ENCODE peak calls at places on chromosomes 12 and 14, in nine cellular contexts. G is fibroblast of lung, C is lower lobe of right lung, D is OCI-LY7, T is aorta, Y is GM23248, Q is adrenal gland, L is A549, W is astrocyte. H is an unnamed sample. For H3K4me1, the result is how much of the 10 kb centered on the place peaks cover.

GRCh38 chr12:129997239-129997638 is 93.4 kb upstream of the TMEM132D start:
- DNase-seq in G (no peak), C (no peak), D (no peak), T (no peak), Y (no peak), Q (no peak), L (no peak), W (no peak), H (no peak)

GRCh38 chr14:55125403-55125802 is 3.6 kb upstream of the LGALS3 start:
- DNase-seq in G (no peak), C (peak), D (no peak), T (no peak), Y (no peak), Q (peak), L (no peak), W (no peak), H (peak)

GRCh38 chr12:91460457-91460856 is 277.8 kb upstream of the DCN start:
- DNase-seq in G (no peak), C (no peak), D (no peak), T (no peak), Y (no peak), Q (no peak), L (no peak), W (no peak), H (no peak)

GRCh38 chr12:108752387-108752786 is 21.1 kb upstream of the CORO1C start:
- DNase-seq in G (no peak), C (no peak), D (no peak), T (no peak), Y (no peak), Q (no peak), L (no peak), W (no peak), H (peak)

GRCh38 chr12:116687888-116688287 is 50.0 kb downstream of the SPRING1 start:
- DNase-seq in G (peak), C (peak), D (peak), T (peak), Y (peak), Q (peak), L (peak), W (no peak), H (peak)

GRCh38 chr12:24960222-24960855 is 11.4 kb upstream of the BCAT1 start:
- DNase-seq in G (peak), C (no peak), D (peak), T (no peak), Y (peak), Q (peak), L (peak), W (peak), H (no peak)

GRCh38 chr14:105855246-105855892 is 329.0 kb downstream of the TMEM121 start:
- DNase-seq in G (no peak), C (peak), D (peak), T (peak), Y (no peak), Q (no peak), L (no peak), W (no peak), H (peak)

GRCh38 chr12:89856431-89856830 is 147.8 kb upstream of the ATP2B1 start:
- DNase-seq in G (peak), C (no peak), D (peak), T (no peak), Y (peak), Q (no peak), L (no peak), W (peak), H (no peak)

GRCh38 chr12:40164034-40164433 is 58.2 kb upstream of the SLC2A13 start:
- DNase-seq in G (no peak), C (no peak), D (peak), T (no peak), Y (no peak), Q (no peak), L (no peak), W (no peak), H (no peak)

GRCh38 chr14:95156765-95157194 is 549 bp downstream of the DICER1 start:
- DNase-seq in G (no peak), C (peak), D (peak), T (peak), Y (peak), Q (peak), L (peak), W (peak), H (peak)

GRCh38 chr14:95649230-95649629 is 37.0 kb upstream of the TCL1B start:
- DNase-seq in G (no peak), C (no peak), D (no peak), T (no peak), Y (no peak), Q (no peak), L (no peak), W (no peak), H (no peak)

GRCh38 chr12:13805038-13805437 is 176.4 kb downstream of the GRIN2B start:
- DNase-seq in G (no peak), C (no peak), D (no peak), T (no peak), Y (no peak), Q (no peak), L (no peak), W (no peak), H (no peak)

GRCh38 chr14:99253890-99254289 is 18.1 kb downstream of the BCL11B start:
- DNase-seq in G (no peak), C (no peak), D (no peak), T (no peak), Y (no peak), Q (no peak), L (no peak), W (no peak), H (no peak)

GRCh38 chr12:76311796-76312195 is 36.4 kb downstream of the BBS10 start:
- DNase-seq in G (peak), C (no peak), D (no peak), T (no peak), Y (peak), Q (no peak), L (no peak), W (peak), H (no peak)

GRCh38 chr14:68270342-68270741 is 450.8 kb downstream of the RAD51B start:
- DNase-seq in G (no peak), C (no peak), D (no peak), T (no peak), Y (no peak), Q (no peak), L (no peak), W (no peak), H (no peak)

GRCh38 chr12:2677142-2677880 is 117.5 kb upstream of the FKBP4 start:
- DNase-seq in G (no peak), C (no peak), D (no peak), T (peak), Y (no peak), Q (no peak), L (no peak), W (no peak), H (no peak)

GRCh38 chr12:119710941-119711551 is 43.1 kb downstream of the PRKAB1 start:
- DNase-seq in G (no peak), C (peak), D (no peak), T (no peak), Y (no peak), Q (no peak), L (no peak), W (no peak), H (no peak)

GRCh38 chr14:91409991-91410401 is 7.6 kb downstream of the CCDC88C start:
- DNase-seq in G (no peak), C (no peak), D (no peak), T (no peak), Y (no peak), Q (no peak), L (no peak), W (no peak), H (no peak)

GRCh38 chr12:46459881-46460545 is 87.4 kb upstream of the SLC38A2 start:
- DNase-seq in G (no peak), C (no peak), D (peak), T (no peak), Y (no peak), Q (no peak), L (no peak), W (no peak), H (no peak)
- H3K4me1 ChIP-seq in G (under half), C (under half), D (under half), T (under half), Y (under half), Q (under half), L (under half), W (under half), H (under half)

DNA sequence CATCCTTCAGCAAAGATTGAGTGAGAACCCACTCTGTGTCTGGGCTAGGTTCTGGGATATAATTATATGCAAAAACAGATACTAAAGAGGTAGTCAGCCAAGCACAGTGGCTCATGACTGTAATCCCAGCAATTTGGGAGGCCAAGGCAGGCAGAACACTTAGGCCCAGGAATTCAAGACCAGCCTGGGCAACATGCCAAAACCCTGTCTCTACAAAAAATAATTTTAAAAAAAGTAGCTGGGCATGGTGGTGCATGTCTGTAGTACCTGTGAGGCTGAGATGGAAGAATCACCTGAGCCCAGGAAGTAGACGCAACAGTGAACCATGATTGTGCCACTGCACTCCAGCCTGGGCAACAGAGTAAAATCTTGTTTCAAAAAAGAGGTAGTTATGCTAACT is 237.5 kb upstream of the HMGA2 start:
- DNase-seq in G (no peak), C (no peak), D (no peak), T (no peak), Y (no peak), Q (no peak), L (no peak), W (no peak), H (no peak)
- H3K4me3 ChIP-seq in G (no peak), C (no peak), D (no peak), T (no peak), Y (no peak), Q (no peak), L (no peak), W (no peak), H (no peak)

DNA sequence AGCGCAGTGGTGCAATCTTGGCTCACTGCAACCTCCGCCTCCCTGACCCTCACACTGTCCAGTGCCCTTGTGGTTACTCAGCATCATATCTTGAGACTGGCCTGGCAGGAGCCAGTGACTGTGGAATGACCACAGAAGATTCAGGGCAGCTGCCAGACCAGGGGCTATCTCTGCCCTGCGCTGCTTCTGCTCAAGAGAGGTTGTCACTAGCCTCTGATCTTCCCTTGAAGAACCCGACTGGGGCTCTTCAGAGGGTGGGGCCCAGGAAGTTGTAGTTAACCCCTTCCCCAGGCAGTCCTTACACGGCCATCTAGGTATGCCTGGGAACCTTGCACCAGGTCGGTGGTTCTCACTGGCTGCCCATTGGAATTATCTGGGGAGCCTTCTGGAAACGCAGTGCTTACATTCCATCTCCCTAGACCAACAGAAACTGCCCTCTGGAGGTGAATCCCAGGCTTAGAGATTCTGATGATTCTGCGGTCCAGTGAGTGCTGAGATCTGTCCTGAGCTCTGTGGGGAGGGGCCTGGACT is 41.4 kb downstream of the PLEKHG3 start:
- DNase-seq in G (no peak), C (no peak), D (no peak), T (no peak), Y (no peak), Q (no peak), L (no peak), W (peak), H (peak)
- H3K27ac ChIP-seq in G (no peak), C (no peak), D (no peak), T (peak), Y (no peak), Q (no peak), L (no peak), W (peak), H (no peak)

GRCh38 chr12:12717586-12718381 is 616 bp downstream of the CDKN1B start:
- DNase-seq in G (peak), C (peak), D (peak), T (peak), Y (peak), Q (peak), L (no peak), W (no peak), H (peak)
- H3K4me1 ChIP-seq in G (under half), C (half or more), D (half or more), T (under half), Y (half or more), Q (under half), L (half or more), W (under half), H (under half)

DNA sequence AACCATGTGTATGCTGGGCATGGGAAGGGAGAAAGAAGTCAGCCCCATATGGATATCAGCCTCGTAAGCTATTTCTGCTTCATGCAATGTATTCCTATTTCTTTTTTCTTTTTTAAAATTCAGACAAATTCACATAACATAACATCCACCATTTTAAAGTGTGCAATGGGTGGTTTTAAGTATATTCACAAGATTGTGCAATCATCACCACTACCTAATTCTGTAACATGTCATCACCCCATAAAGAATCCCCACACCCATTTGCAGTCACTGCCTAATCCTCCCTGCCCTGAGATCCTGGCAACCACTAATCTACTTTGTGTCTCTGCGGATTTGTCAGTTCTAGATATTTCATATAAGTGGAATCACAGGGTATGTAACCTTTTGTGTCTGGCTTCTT is 9.5 kb downstream of the POMT2 start:
- DNase-seq in G (no peak), C (no peak), D (no peak), T (no peak), Y (peak), Q (no peak), L (no peak), W (no peak), H (no peak)
- H3K4me3 ChIP-seq in G (no peak), C (no peak), D (no peak), T (no peak), Y (no peak), Q (no peak), L (no peak), W (no peak), H (no peak)

GRCh38 chr12:57593187-57593586 is 2.2 kb downstream of the PIP4K2C start:
- DNase-seq in G (no peak), C (no peak), D (no peak), T (no peak), Y (no peak), Q (no peak), L (no peak), W (no peak), H (no peak)

GRCh38 chr12:57590536-57590891 is 478 bp upstream of the PIP4K2C start:
- DNase-seq in G (no peak), C (no peak), D (no peak), T (no peak), Y (no peak), Q (no peak), L (no peak), W (no peak), H (no peak)

GRCh38 chr12:57591567-57592325 is 754 bp downstream of the PIP4K2C start:
- DNase-seq in G (peak), C (no peak), D (no peak), T (no peak), Y (peak), Q (peak), L (peak), W (peak), H (no peak)

GRCh38 chr12:57592551-57593165 is 1.7 kb downstream of the PIP4K2C start:
- DNase-seq in G (peak), C (no peak), D (no peak), T (no peak), Y (peak), Q (no peak), L (no peak), W (peak), H (no peak)

GRCh38 chr12:57590892-57591566 is at the start of gene PIP4K2C:
- DNase-seq in G (peak), C (peak), D (peak), T (peak), Y (peak), Q (peak), L (peak), W (peak), H (peak)
- H3K27ac ChIP-seq in G (no peak), C (peak), D (no peak), T (peak), Y (no peak), Q (peak), L (peak), W (no peak), H (peak)

H was measured in right cardiac atrium.